ENCODE peak calls at places on chromosomes 3 and 15, in seven cellular contexts. S is mesothelial cell of epicardium; R is upper lobe of left lung; M is uterus; X is nephron progenitor cell; H is Calu3; Y is CD8-positive, alpha-beta T cell. K is an unnamed sample.

GRCh38 chr15:95121191-95121590 is 889.8 kb downstream of the MCTP2 start:
- DNase-seq in S (no peak), R (no peak), M (no peak), X (no peak), H (no peak), Y (no peak), K (no peak)

GRCh38 chr3:194423317-194423716 is 24.3 kb upstream of the GP5 start:
- DNase-seq in S (no peak), R (no peak), M (no peak), X (no peak), H (no peak), Y (no peak), K (no peak)

GRCh38 chr15:100733786-100734185 is 131.4 kb downstream of the ASB7 start:
- DNase-seq in S (no peak), R (no peak), M (no peak), X (no peak), H (no peak), Y (no peak), K (no peak)

GRCh38 chr3:129602730-129603560 is 3.5 kb downstream of the PLXND1 start:
- DNase-seq in S (no peak), R (peak; percentile 83), M (peak; percentile 90), X (peak; percentile 73), H (no peak), Y (no peak), K (no peak)

GRCh38 chr3:143081844-143082778 is 37.5 kb upstream of the CHST2 start:
- DNase-seq in S (no peak), R (no peak), M (no peak), X (no peak), H (no peak), Y (no peak), K (no peak)

GRCh38 chr3:159782724-159783421 is 205.8 kb upstream of the IL12A start:
- DNase-seq in S (no peak), R (no peak), M (no peak), X (no peak), H (no peak), Y (no peak), K (no peak)

GRCh38 chr3:16370872-16371740 is 106.1 kb downstream of the OXNAD1 start:
- DNase-seq in S (no peak), R (peak; percentile 46), M (no peak), X (no peak), H (peak; percentile 26), Y (no peak), K (no peak)

GRCh38 chr3:197372076-197372661 is 73.8 kb upstream of the DLG1 start:
- DNase-seq in S (peak; percentile 42), R (peak; percentile 52), M (no peak), X (no peak), H (peak; percentile 62), Y (no peak), K (no peak)

GRCh38 chr15:68725736-68726135 is 95.0 kb downstream of the ANP32A start:
- DNase-seq in S (no peak), R (peak; percentile 62), M (peak; percentile 75), X (no peak), H (no peak), Y (no peak), K (no peak)

GRCh38 chr15:53256043-53256442 is 465.9 kb upstream of the ONECUT1 start:
- DNase-seq in S (no peak), R (no peak), M (no peak), X (no peak), H (no peak), Y (no peak), K (no peak)

GRCh38 chr3:99413504-99413903 is 224.9 kb upstream of the COL8A1 start:
- DNase-seq in S (no peak), R (no peak), M (no peak), X (no peak), H (no peak), Y (no peak), K (no peak)

GRCh38 chr15:80489030-80489594 is 84.9 kb downstream of the ARNT2 start:
- DNase-seq in S (no peak), R (no peak), M (no peak), X (no peak), H (no peak), Y (no peak), K (no peak)

GRCh38 chr3:42529463-42529862 is 27.0 kb downstream of the VIPR1 start:
- DNase-seq in S (no peak), R (peak; percentile 49), M (no peak), X (no peak), H (no peak), Y (peak; percentile 21), K (no peak)

GRCh38 chr15:81450721-81451120 is 76.7 kb upstream of the TMC3 start:
- DNase-seq in S (no peak), R (no peak), M (no peak), X (no peak), H (no peak), Y (no peak), K (no peak)

GRCh38 chr3:19347701-19348100 is 199.4 kb downstream of the KCNH8 start:
- DNase-seq in S (no peak), R (no peak), M (no peak), X (no peak), H (no peak), Y (no peak), K (no peak)

GRCh38 chr15:61155741-61156700 is 73.1 kb downstream of the RORA start:
- DNase-seq in S (no peak), R (no peak), M (peak; percentile 56), X (no peak), H (no peak), Y (no peak), K (no peak)

GRCh38 chr3:181716916-181717315 is 5.2 kb downstream of the SOX2 start:
- DNase-seq in S (no peak), R (no peak), M (no peak), X (no peak), H (no peak), Y (no peak), K (no peak)

GRCh38 chr15:34217587-34218225 is 7.1 kb upstream of the EMC4 start:
- DNase-seq in S (no peak), R (no peak), M (no peak), X (no peak), H (no peak), Y (no peak), K (no peak)

GRCh38 chr3:158261371-158261991 is 151.6 kb downstream of the RSRC1 start:
- DNase-seq in S (no peak), R (no peak), M (no peak), X (no peak), H (no peak), Y (no peak), K (no peak)

GRCh38 chr15:35166730-35167359 is 81.8 kb upstream of the NANOGP8 start:
- DNase-seq in S (no peak), R (no peak), M (no peak), X (no peak), H (no peak), Y (no peak), K (no peak)

GRCh38 chr3:178436773-178437172 is 99.5 kb upstream of the KCNMB2 start:
- DNase-seq in S (no peak), R (no peak), M (peak; percentile 19), X (no peak), H (no peak), Y (no peak), K (no peak)

GRCh38 chr3:107810195-107811071 is 280.4 kb downstream of the CD47 start:
- DNase-seq in S (no peak), R (no peak), M (no peak), X (peak; percentile 12), H (peak; percentile 35), Y (no peak), K (no peak)

DNA sequence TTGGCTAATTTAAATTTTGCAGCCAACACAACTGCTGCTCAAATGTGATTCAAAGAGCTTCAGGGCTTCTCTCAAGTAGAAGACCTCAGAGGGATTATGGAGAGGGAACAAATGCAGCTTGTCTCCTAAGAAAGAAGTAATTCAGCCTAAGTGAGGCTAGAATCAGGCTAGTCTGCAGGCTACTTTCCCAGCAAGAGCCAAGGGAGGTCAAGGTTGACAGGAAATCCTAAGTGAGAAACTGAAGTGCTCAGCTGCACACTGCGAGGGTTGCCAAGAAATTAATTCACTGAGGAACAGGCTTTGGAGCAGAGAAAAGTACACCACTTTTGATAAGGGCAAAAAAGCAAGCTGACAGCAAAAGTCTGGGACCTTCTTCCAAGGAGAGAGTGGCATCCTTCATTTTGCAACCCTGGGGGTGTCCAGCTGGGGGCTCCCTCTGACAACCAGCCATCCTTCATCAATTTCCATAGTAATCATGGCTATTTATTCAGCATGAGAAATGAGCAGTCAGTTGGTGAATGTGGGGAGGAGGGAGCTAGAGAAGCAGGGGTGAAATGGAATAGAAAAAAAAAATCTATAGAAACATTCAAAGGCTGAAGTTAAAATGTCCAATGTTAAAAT is 646.4 kb upstream of the ADAMTS9 start:
- DNase-seq in S (no peak), R (no peak), M (peak; percentile 26), X (no peak), H (peak; percentile 15), Y (no peak), K (no peak)
- TF ChIP-seq CTCF in S (no peak), R (no peak), M (no peak), X (no peak), H (no peak), Y (no peak), K (no peak)

DNA sequence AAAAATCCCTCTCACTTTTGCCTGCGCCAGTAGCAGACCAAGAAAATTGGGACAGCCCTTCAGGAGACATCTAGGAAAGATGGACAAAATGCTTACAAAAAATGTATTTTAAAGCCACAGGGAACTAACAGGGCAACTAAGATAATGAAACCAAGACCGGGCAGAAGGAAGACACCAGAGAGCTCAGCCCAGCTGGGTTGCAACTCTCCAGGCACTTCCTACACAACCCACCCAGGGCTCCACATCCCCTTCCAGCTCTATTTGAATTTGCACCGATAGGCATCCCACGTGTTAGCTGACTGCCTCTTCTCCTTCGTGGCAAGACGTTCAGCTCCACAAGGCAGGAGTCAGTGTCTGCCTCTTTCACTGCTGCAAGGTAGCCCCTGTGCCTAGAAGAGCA is 6.6 kb upstream of the ATP10A start:
- DNase-seq in S (no peak), R (no peak), M (no peak), X (no peak), H (no peak), Y (no peak), K (no peak)
- TF ChIP-seq CTCF in S (no peak), R (no peak), M (no peak), X (no peak), H (no peak), Y (no peak), K (no peak)

GRCh38 chr3:27728195-27729087 is 6.3 kb upstream of the EOMES start:
- DNase-seq in S (peak; percentile 48), R (no peak), M (no peak), X (peak; percentile 58), H (peak; percentile 27), Y (no peak), K (no peak)
- TF ChIP-seq CTCF in S (no peak), R (no peak), M (no peak), X (peak; percentile 28), H (no peak), Y (no peak), K (no peak)

DNA sequence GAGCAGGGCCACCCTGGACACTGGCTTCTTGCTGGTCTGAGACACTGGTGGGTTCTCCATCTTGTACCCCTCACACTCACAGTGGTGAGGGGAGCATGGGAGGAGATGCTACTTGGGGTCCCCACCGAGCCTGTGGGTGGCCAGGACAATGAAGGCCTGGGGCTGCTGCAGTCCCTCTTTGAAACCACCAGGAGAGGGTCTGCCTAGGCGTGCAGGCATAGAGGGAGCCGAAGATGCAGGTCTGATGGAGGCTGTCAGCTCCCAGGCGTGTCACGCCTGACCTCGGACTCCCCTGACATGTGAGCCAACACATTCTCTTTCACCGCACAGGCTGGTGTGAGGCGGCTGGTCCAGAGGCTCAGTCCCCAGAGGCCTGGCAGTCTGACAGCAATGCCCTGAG is 39.1 kb downstream of the NIPA2 start:
- DNase-seq in S (no peak), R (no peak), M (no peak), X (no peak), H (no peak), Y (no peak), K (no peak)
- TF ChIP-seq CTCF in S (no peak), R (no peak), M (no peak), X (no peak), H (no peak), Y (no peak), K (no peak)

GRCh38 chr15:89299896-89300295 is 34.7 kb downstream of the POLG start:
- DNase-seq in S (no peak), R (no peak), M (no peak), X (no peak), H (no peak), Y (no peak), K (no peak)
- TF ChIP-seq CTCF in S (no peak), R (no peak), M (no peak), X (no peak), H (no peak), Y (no peak), K (no peak)

K was measured in omental fat pad.